ENCODE peak calls at places on chromosomes 2 and 18, in six cellular contexts. One of them, this sample, is unnamed. For H3K27me3, the result is how much of the 10 kb centered on the place peaks cover.

GRCh38 chr18:59084286-59084779 is 55.4 kb upstream of the SEC11C start:
- DNase-seq in astrocyte: peak
- DNase-seq in endodermal cell: peak
- DNase-seq in HCT116: peak
- DNase-seq in tibial artery: peak
- DNase-seq in Peyer's patch: peak
- DNase-seq in this sample: peak

GRCh38 chr2:3042601-3043585 is 334.7 kb downstream of the EIPR1 start:
- DNase-seq in astrocyte: no peak
- DNase-seq in endodermal cell: no peak
- DNase-seq in HCT116: no peak
- DNase-seq in tibial artery: no peak
- DNase-seq in Peyer's patch: no peak
- DNase-seq in this sample: no peak

GRCh38 chr2:189217546-189217945 is 38.0 kb upstream of the COL5A2 start:
- DNase-seq in astrocyte: peak
- DNase-seq in endodermal cell: peak
- DNase-seq in HCT116: no peak
- DNase-seq in tibial artery: no peak
- DNase-seq in Peyer's patch: no peak
- DNase-seq in this sample: no peak

GRCh38 chr2:16871426-16871825 is 205.8 kb upstream of the CYRIA start:
- DNase-seq in astrocyte: no peak
- DNase-seq in endodermal cell: no peak
- DNase-seq in HCT116: no peak
- DNase-seq in tibial artery: no peak
- DNase-seq in Peyer's patch: no peak
- DNase-seq in this sample: no peak

GRCh38 chr2:15472133-15472532 is 89.0 kb downstream of the NBAS start:
- DNase-seq in astrocyte: no peak
- DNase-seq in endodermal cell: peak
- DNase-seq in HCT116: no peak
- DNase-seq in tibial artery: no peak
- DNase-seq in Peyer's patch: no peak
- DNase-seq in this sample: no peak

GRCh38 chr2:24429711-24430110 is 61.3 kb upstream of the NCOA1 start:
- DNase-seq in astrocyte: peak
- DNase-seq in endodermal cell: no peak
- DNase-seq in HCT116: no peak
- DNase-seq in tibial artery: no peak
- DNase-seq in Peyer's patch: no peak
- DNase-seq in this sample: no peak

GRCh38 chr2:16900405-16901025 is 234.9 kb upstream of the CYRIA start:
- DNase-seq in astrocyte: no peak
- DNase-seq in endodermal cell: peak
- DNase-seq in HCT116: peak
- DNase-seq in tibial artery: no peak
- DNase-seq in Peyer's patch: no peak
- DNase-seq in this sample: no peak

GRCh38 chr2:146602383-146602782 is 1242.4 kb upstream of the ACVR2A start:
- DNase-seq in astrocyte: peak
- DNase-seq in endodermal cell: no peak
- DNase-seq in HCT116: no peak
- DNase-seq in tibial artery: no peak
- DNase-seq in Peyer's patch: no peak
- DNase-seq in this sample: no peak

GRCh38 chr2:23563673-23564617 is 179.0 kb downstream of the KLHL29 start:
- DNase-seq in astrocyte: peak
- DNase-seq in endodermal cell: no peak
- DNase-seq in HCT116: no peak
- DNase-seq in tibial artery: peak
- DNase-seq in Peyer's patch: no peak
- DNase-seq in this sample: no peak

GRCh38 chr18:49020621-49021021 is 69.9 kb upstream of the SMAD7 start:
- DNase-seq in astrocyte: peak
- DNase-seq in endodermal cell: peak
- DNase-seq in HCT116: no peak
- DNase-seq in tibial artery: no peak
- DNase-seq in Peyer's patch: no peak
- DNase-seq in this sample: peak

GRCh38 chr18:74633652-74634352 is 36.1 kb downstream of the ZNF407 start:
- DNase-seq in astrocyte: peak
- DNase-seq in endodermal cell: no peak
- DNase-seq in HCT116: no peak
- DNase-seq in tibial artery: no peak
- DNase-seq in Peyer's patch: no peak
- DNase-seq in this sample: no peak

GRCh38 chr18:3284501-3284900 is 22.6 kb downstream of the MYL12B start:
- DNase-seq in astrocyte: no peak
- DNase-seq in endodermal cell: no peak
- DNase-seq in HCT116: no peak
- DNase-seq in tibial artery: no peak
- DNase-seq in Peyer's patch: no peak
- DNase-seq in this sample: no peak

GRCh38 chr2:53058526-53058925 is 709.1 kb upstream of the CHAC2 start:
- DNase-seq in astrocyte: peak
- DNase-seq in endodermal cell: peak
- DNase-seq in HCT116: no peak
- DNase-seq in tibial artery: no peak
- DNase-seq in Peyer's patch: no peak
- DNase-seq in this sample: no peak

GRCh38 chr2:182868423-182868822 is 2.0 kb upstream of the FRZB start:
- DNase-seq in astrocyte: no peak
- DNase-seq in endodermal cell: no peak
- DNase-seq in HCT116: no peak
- DNase-seq in tibial artery: no peak
- DNase-seq in Peyer's patch: no peak
- DNase-seq in this sample: no peak

GRCh38 chr2:28748176-28748575 is 3.5 kb upstream of the PPP1CB start:
- DNase-seq in astrocyte: no peak
- DNase-seq in endodermal cell: no peak
- DNase-seq in HCT116: no peak
- DNase-seq in tibial artery: no peak
- DNase-seq in Peyer's patch: no peak
- DNase-seq in this sample: no peak

GRCh38 chr2:238784671-238785527 is 63.0 kb upstream of the TWIST2 start:
- DNase-seq in astrocyte: peak
- DNase-seq in endodermal cell: peak
- DNase-seq in HCT116: peak
- DNase-seq in tibial artery: peak
- DNase-seq in Peyer's patch: peak
- DNase-seq in this sample: peak

GRCh38 chr18:12597775-12598174 is 60.1 kb downstream of the SPIRE1 start:
- DNase-seq in astrocyte: peak
- DNase-seq in endodermal cell: no peak
- DNase-seq in HCT116: peak
- DNase-seq in tibial artery: no peak
- DNase-seq in Peyer's patch: no peak
- DNase-seq in this sample: no peak

GRCh38 chr2:190407246-190407661 is 901 bp upstream of the MFSD6 start:
- DNase-seq in astrocyte: no peak
- DNase-seq in endodermal cell: peak
- DNase-seq in HCT116: no peak
- DNase-seq in tibial artery: no peak
- DNase-seq in Peyer's patch: peak
- DNase-seq in this sample: no peak

GRCh38 chr2:230067990-230068657 is 600 bp downstream of the SLC16A14 start:
- DNase-seq in astrocyte: peak
- DNase-seq in endodermal cell: peak
- DNase-seq in HCT116: no peak
- DNase-seq in tibial artery: peak
- DNase-seq in Peyer's patch: peak
- DNase-seq in this sample: peak

GRCh38 chr2:11310212-11310611 is 34.2 kb downstream of the ROCK2 start:
- DNase-seq in astrocyte: no peak
- DNase-seq in endodermal cell: no peak
- DNase-seq in HCT116: no peak
- DNase-seq in tibial artery: no peak
- DNase-seq in Peyer's patch: no peak
- DNase-seq in this sample: no peak

GRCh38 chr2:47190188-47190818 is 35.2 kb upstream of the STPG4 start:
- DNase-seq in astrocyte: peak
- DNase-seq in endodermal cell: no peak
- DNase-seq in HCT116: no peak
- DNase-seq in tibial artery: no peak
- DNase-seq in Peyer's patch: no peak
- DNase-seq in this sample: no peak

GRCh38 chr2:100105678-100106054 is 36.7 kb downstream of the AFF3 start:
- DNase-seq in astrocyte: no peak
- DNase-seq in endodermal cell: no peak
- DNase-seq in HCT116: no peak
- DNase-seq in tibial artery: no peak
- DNase-seq in Peyer's patch: no peak
- DNase-seq in this sample: no peak

GRCh38 chr2:126781806-126782205 is 116.9 kb upstream of the TEX51 start:
- DNase-seq in astrocyte: no peak
- DNase-seq in endodermal cell: no peak
- DNase-seq in HCT116: no peak
- DNase-seq in tibial artery: no peak
- DNase-seq in Peyer's patch: no peak
- DNase-seq in this sample: no peak

GRCh38 chr2:38375711-38376345 is 1.2 kb downstream of the ATL2 start:
- DNase-seq in astrocyte: peak
- DNase-seq in endodermal cell: no peak
- DNase-seq in HCT116: no peak
- DNase-seq in tibial artery: peak
- DNase-seq in Peyer's patch: peak
- DNase-seq in this sample: peak

GRCh38 chr18:76256897-76257500 is 238.0 kb downstream of the ZNF516 start:
- DNase-seq in astrocyte: peak
- DNase-seq in endodermal cell: peak
- DNase-seq in HCT116: peak
- DNase-seq in tibial artery: no peak
- DNase-seq in Peyer's patch: no peak
- DNase-seq in this sample: peak

GRCh38 chr2:63050916-63051794 is 525 bp downstream of the OTX1 start:
- DNase-seq in astrocyte: no peak
- DNase-seq in endodermal cell: peak
- DNase-seq in HCT116: no peak
- DNase-seq in tibial artery: no peak
- DNase-seq in Peyer's patch: no peak
- DNase-seq in this sample: no peak
- H3K27me3 ChIP-seq in astrocyte: half or more
- H3K27me3 ChIP-seq in endodermal cell: half or more
- H3K27me3 ChIP-seq in HCT116: under half
- H3K27me3 ChIP-seq in tibial artery: under half
- H3K27me3 ChIP-seq in Peyer's patch: under half
- H3K27me3 ChIP-seq in this sample: under half

GRCh38 chr2:207469953-207470699 is 59.6 kb upstream of the CREB1 start:
- DNase-seq in astrocyte: no peak
- DNase-seq in endodermal cell: no peak
- DNase-seq in HCT116: no peak
- DNase-seq in tibial artery: no peak
- DNase-seq in Peyer's patch: no peak
- DNase-seq in this sample: no peak

GRCh38 chr2:207470700-207471070 is 59.1 kb upstream of the CREB1 start:
- DNase-seq in astrocyte: no peak
- DNase-seq in endodermal cell: no peak
- DNase-seq in HCT116: no peak
- DNase-seq in tibial artery: no peak
- DNase-seq in Peyer's patch: no peak
- DNase-seq in this sample: no peak

GRCh38 chr2:207467716-207468347 is 61.9 kb upstream of the CREB1 start:
- DNase-seq in astrocyte: peak
- DNase-seq in endodermal cell: no peak
- DNase-seq in HCT116: no peak
- DNase-seq in tibial artery: no peak
- DNase-seq in Peyer's patch: no peak
- DNase-seq in this sample: no peak

GRCh38 chr2:207469380-207469779 is 60.4 kb upstream of the CREB1 start:
- DNase-seq in astrocyte: no peak
- DNase-seq in endodermal cell: no peak
- DNase-seq in HCT116: no peak
- DNase-seq in tibial artery: no peak
- DNase-seq in Peyer's patch: no peak
- DNase-seq in this sample: no peak

GRCh38 chr2:207468504-207468903 is 61.3 kb upstream of the CREB1 start:
- DNase-seq in astrocyte: no peak
- DNase-seq in endodermal cell: no peak
- DNase-seq in HCT116: no peak
- DNase-seq in tibial artery: no peak
- DNase-seq in Peyer's patch: no peak
- DNase-seq in this sample: no peak
- H3K27ac ChIP-seq in astrocyte: peak
- H3K27ac ChIP-seq in endodermal cell: no peak
- H3K27ac ChIP-seq in HCT116: no peak
- H3K27ac ChIP-seq in tibial artery: no peak
- H3K27ac ChIP-seq in Peyer's patch: no peak
- H3K27ac ChIP-seq in this sample: no peak

GRCh38 chr2:45180033-45180746 is 170.9 kb upstream of the SIX2 start:
- DNase-seq in astrocyte: no peak
- DNase-seq in endodermal cell: no peak
- DNase-seq in HCT116: no peak
- DNase-seq in tibial artery: no peak
- DNase-seq in Peyer's patch: no peak
- DNase-seq in this sample: no peak
- H3K27me3 ChIP-seq in astrocyte: under half
- H3K27me3 ChIP-seq in endodermal cell: under half
- H3K27me3 ChIP-seq in HCT116: under half
- H3K27me3 ChIP-seq in tibial artery: under half
- H3K27me3 ChIP-seq in Peyer's patch: under half
- H3K27me3 ChIP-seq in this sample: under half

GRCh38 chr18:54187372-54187771 is 37.1 kb downstream of the MBD2 start:
- DNase-seq in astrocyte: no peak
- DNase-seq in endodermal cell: no peak
- DNase-seq in HCT116: no peak
- DNase-seq in tibial artery: no peak
- DNase-seq in Peyer's patch: no peak
- DNase-seq in this sample: no peak

GRCh38 chr18:54193786-54194185 is 30.7 kb downstream of the MBD2 start:
- DNase-seq in astrocyte: no peak
- DNase-seq in endodermal cell: no peak
- DNase-seq in HCT116: no peak
- DNase-seq in tibial artery: no peak
- DNase-seq in Peyer's patch: no peak
- DNase-seq in this sample: no peak

GRCh38 chr18:54192900-54193299 is 31.6 kb downstream of the MBD2 start:
- DNase-seq in astrocyte: no peak
- DNase-seq in endodermal cell: no peak
- DNase-seq in HCT116: no peak
- DNase-seq in tibial artery: no peak
- DNase-seq in Peyer's patch: no peak
- DNase-seq in this sample: no peak

GRCh38 chr18:54191352-54191751 is 33.1 kb downstream of the MBD2 start:
- DNase-seq in astrocyte: no peak
- DNase-seq in endodermal cell: no peak
- DNase-seq in HCT116: no peak
- DNase-seq in tibial artery: no peak
- DNase-seq in Peyer's patch: no peak
- DNase-seq in this sample: no peak

DNA sequence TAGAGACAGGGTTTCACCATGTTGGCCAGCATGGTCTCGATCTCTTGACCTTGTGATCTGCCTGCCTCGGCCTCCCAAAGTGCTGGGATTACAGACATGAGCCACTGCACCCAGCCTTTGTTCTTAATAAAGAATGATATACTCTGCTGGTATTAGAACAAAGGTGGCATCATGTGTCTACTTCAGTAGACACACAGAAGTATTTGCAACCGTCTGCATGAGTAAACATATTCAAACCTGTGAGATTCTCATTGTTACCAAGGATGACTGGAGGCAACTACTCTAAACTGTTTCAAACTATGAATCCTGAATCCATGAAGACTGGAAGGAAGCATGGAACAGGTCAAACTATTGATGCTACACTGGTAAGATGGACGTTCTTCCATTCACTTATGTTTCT is 32.1 kb downstream of the MBD2 start:
- DNase-seq in astrocyte: no peak
- DNase-seq in endodermal cell: no peak
- DNase-seq in HCT116: no peak
- DNase-seq in tibial artery: no peak
- DNase-seq in Peyer's patch: no peak
- DNase-seq in this sample: no peak
- H3K27ac ChIP-seq in astrocyte: no peak
- H3K27ac ChIP-seq in endodermal cell: no peak
- H3K27ac ChIP-seq in HCT116: no peak
- H3K27ac ChIP-seq in tibial artery: no peak
- H3K27ac ChIP-seq in Peyer's patch: no peak
- H3K27ac ChIP-seq in this sample: no peak

This sample was measured in uterus.